ENCODE peak calls at places on chromosome 15, in six cellular contexts. T is endodermal cell, D is fibroblast of pulmonary artery, K is gastrocnemius medialis, B is neural progenitor cell, O is heart left ventricle. C is an unnamed sample.

GRCh38 chr15:25982736-25983135 is 119.6 kb upstream of the ATP10A start:
- DNase-seq in B (no peak), D (no peak), O (no peak), K (no peak), T (no peak), C (no peak)

GRCh38 chr15:67945951-67946700 is 106.3 kb upstream of the RNU6-1 start:
- DNase-seq in T (peak; percentile 87), O (no peak), B (peak; percentile 64), D (peak; percentile 50), K (no peak), C (no peak)

GRCh38 chr15:38961886-38962285 is 397.3 kb upstream of the RASGRP1 start:
- DNase-seq in D (peak; percentile 79), O (no peak), K (no peak), T (no peak), B (no peak), C (no peak)

GRCh38 chr15:83092309-83092976 is 15.0 kb upstream of the TM6SF1 start:
- DNase-seq in T (no peak), K (peak; percentile 34), O (no peak), D (peak; percentile 84), B (no peak), C (no peak)

GRCh38 chr15:76333720-76334437 is 2.7 kb upstream of the ISL2 start:
- DNase-seq in O (no peak), B (peak; percentile 60), T (peak; percentile 82), D (no peak), K (no peak), C (no peak)

GRCh38 chr15:33292718-33293307 is 18.0 kb upstream of the RYR3 start:
- DNase-seq in D (peak; percentile 69), B (peak; percentile 91), O (no peak), T (peak; percentile 86), K (no peak), C (no peak)

GRCh38 chr15:62069551-62069950 is 2.8 kb downstream of the C2CD4A start:
- DNase-seq in T (no peak), B (no peak), D (no peak), K (no peak), O (no peak), C (no peak)

GRCh38 chr15:80403712-80404056 is 498 bp upstream of the ARNT2 start:
- DNase-seq in T (peak; percentile 80), D (no peak), B (peak; percentile 74), K (no peak), O (peak; percentile 60), C (no peak)

GRCh38 chr15:36177590-36178281 is 401.7 kb upstream of the CDIN1 start:
- DNase-seq in D (no peak), K (no peak), T (no peak), O (no peak), B (no peak), C (no peak)

GRCh38 chr15:25057574-25057973 is 102.8 kb downstream of the SNRPN start:
- DNase-seq in T (peak; percentile 29), D (no peak), K (no peak), O (no peak), B (no peak), C (no peak)

GRCh38 chr15:67515557-67515956 is 5.4 kb upstream of the C15orf61 start:
- DNase-seq in K (no peak), B (no peak), T (no peak), D (no peak), O (no peak), C (no peak)

GRCh38 chr15:83011271-83012037 is at the start of gene C15orf40:
- DNase-seq in T (peak; percentile 95), B (peak; percentile 96), K (peak; percentile 83), D (peak; percentile 92), O (peak; percentile 94), C (peak; percentile 65)

GRCh38 chr15:75238150-75238549 is 20.0 kb upstream of the GOLGA6C start:
- DNase-seq in D (no peak), B (no peak), K (no peak), O (no peak), T (no peak), C (no peak)

GRCh38 chr15:33067456-33067855 is 127.1 kb downstream of the FMN1 start:
- DNase-seq in D (peak; percentile 19), T (peak; percentile 62), K (no peak), O (no peak), B (no peak), C (no peak)

GRCh38 chr15:91787198-91787597 is 66.3 kb upstream of the SLCO3A1 start:
- DNase-seq in O (no peak), K (no peak), T (no peak), B (no peak), D (no peak), C (no peak)

GRCh38 chr15:82875411-82876003 is 66.1 kb downstream of the WHAMM start:
- DNase-seq in T (no peak), K (no peak), B (no peak), O (no peak), D (peak; percentile 16), C (peak; percentile 38)

GRCh38 chr15:50906954-50907865 is 1.3 kb upstream of the AP4E1 start:
- DNase-seq in D (no peak), B (no peak), K (no peak), T (no peak), O (no peak), C (no peak)

GRCh38 chr15:80507131-80507530 is 102.9 kb downstream of the ARNT2 start:
- DNase-seq in K (no peak), D (no peak), T (no peak), B (no peak), O (no peak), C (no peak)

DNA sequence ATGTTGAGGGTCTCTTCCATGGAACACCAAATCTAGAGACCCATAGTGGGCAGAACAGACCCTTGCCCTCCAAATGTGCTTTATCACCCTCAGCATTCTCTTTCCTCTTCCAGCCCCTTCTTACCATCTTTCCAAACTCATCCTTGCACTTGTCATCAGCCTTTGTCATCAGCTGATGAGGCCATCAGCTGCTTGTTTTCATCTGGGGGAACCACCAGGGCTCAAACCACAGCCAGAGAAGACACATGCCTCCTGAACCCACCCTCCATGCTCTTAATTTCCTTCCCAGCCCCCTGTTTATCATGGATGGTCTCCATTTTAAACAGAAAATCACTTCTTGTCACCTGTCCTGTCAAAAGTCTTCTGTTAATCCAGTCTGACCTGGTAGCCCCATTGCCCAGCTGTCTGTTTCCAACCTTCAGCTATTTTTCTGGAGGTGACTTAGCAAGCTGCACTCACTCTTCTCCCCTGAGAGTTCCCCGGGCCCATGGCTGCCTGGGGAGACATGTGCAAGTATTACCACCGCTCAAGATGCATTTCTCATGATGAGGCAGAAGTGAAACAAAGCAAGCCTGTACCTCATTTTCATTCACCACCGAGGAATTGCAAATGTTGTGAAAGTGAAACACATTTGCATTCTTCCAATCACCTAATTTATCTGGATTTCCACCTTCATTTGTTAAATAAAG is 14.7 kb upstream of the SYNM start:
- DNase-seq in B (no peak), O (no peak), K (no peak), D (no peak), T (no peak), C (no peak)
- H3K4me3 ChIP-seq in B (no peak overlapping the region), O (no peak overlapping the region), K (no peak overlapping the region), D (no peak overlapping the region), T (no peak overlapping the region), C (no peak overlapping the region)

GRCh38 chr15:46768287-46768686 is 949.0 kb upstream of the SEMA6D start:
- DNase-seq in O (no peak), B (no peak), D (no peak), T (peak; percentile 61), K (no peak), C (no peak)

DNA sequence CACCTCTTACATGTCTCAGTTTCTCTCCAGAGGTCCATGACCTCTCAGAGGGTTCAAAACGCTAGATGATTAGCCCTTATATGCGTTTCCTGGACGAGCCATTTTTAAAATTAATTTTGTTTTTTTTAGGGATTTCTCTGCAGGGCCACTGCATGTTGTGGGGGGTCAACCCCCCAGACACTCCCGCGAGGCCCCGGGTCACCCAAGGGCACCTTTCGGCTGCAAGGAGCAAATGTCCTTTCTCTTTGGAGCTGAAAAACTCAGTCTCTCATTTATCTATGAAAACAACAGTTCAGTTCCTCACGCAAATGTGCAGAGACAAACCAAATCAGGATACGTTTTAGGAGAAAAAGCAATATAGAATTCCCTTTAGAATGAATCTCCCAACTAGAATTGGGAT is 944.3 kb upstream of the SEMA6D start:
- DNase-seq in D (no peak), K (no peak), O (no peak), B (no peak), T (no peak), C (no peak)
- TF ChIP-seq CTCF in D (no peak), K (no peak), O (no peak), B (no peak), T (no peak), C (no peak)

GRCh38 chr15:90351479-90352108 is 490 bp upstream of the ZNF774 start:
- DNase-seq in K (no peak), T (no peak), D (no peak), B (no peak), O (no peak), C (no peak)
- H3K4me3 ChIP-seq in K (peak overlapping the region; percentile 95), T (peak overlapping the region; percentile 91), D (peak overlapping the region; percentile 88), B (peak overlapping the region; percentile 85), O (peak overlapping the region; percentile 77), C (peak overlapping the region; percentile 38)

GRCh38 chr15:48409623-48410022 is 78.4 kb downstream of the DUT start:
- DNase-seq in B (no peak), D (no peak), O (no peak), T (no peak), K (no peak), C (no peak)

GRCh38 chr15:48406240-48406891 is 75.1 kb downstream of the DUT start:
- DNase-seq in O (no peak), T (no peak), D (no peak), B (no peak), K (no peak), C (no peak)

GRCh38 chr15:48408337-48408736 is 77.1 kb downstream of the DUT start:
- DNase-seq in B (no peak), K (no peak), D (no peak), O (no peak), T (no peak), C (no peak)

GRCh38 chr15:48402778-48403177 is 71.5 kb downstream of the DUT start:
- DNase-seq in O (no peak), D (peak; percentile 63), K (no peak), T (no peak), B (no peak), C (peak; percentile 37)

GRCh38 chr15:48406911-48407310 is 75.7 kb downstream of the DUT start:
- DNase-seq in O (no peak), B (no peak), T (peak; percentile 59), D (no peak), K (no peak), C (no peak)
- TF ChIP-seq CTCF in O (no peak), B (peak; percentile 24), T (peak; percentile 68), D (peak; percentile 40), K (no peak), C (peak; percentile 24)

GRCh38 chr15:63156086-63156707 is 1.1 kb downstream of the RPS27L start:
- DNase-seq in O (no peak), B (peak; percentile 28), K (no peak), D (peak; percentile 28), T (no peak), C (no peak)

GRCh38 chr15:63156708-63157065 is 590 bp downstream of the RPS27L start:
- DNase-seq in B (peak; percentile 45), D (peak; percentile 54), T (peak; percentile 57), O (no peak), K (peak; percentile 33), C (no peak)

GRCh38 chr15:63157891-63158431 is 684 bp upstream of the RPS27L start:
- DNase-seq in D (peak; percentile 85), T (peak; percentile 80), K (peak; percentile 35), B (peak; percentile 75), O (no peak), C (peak; percentile 43)

GRCh38 chr15:63157066-63157890 is at the start of gene RPS27L:
- DNase-seq in T (peak; percentile 97), B (peak; percentile 96), K (peak; percentile 89), O (peak; percentile 95), D (peak; percentile 95), C (peak; percentile 74)

GRCh38 chr15:63155486-63155885 is 1.8 kb downstream of the RPS27L start:
- DNase-seq in K (no peak), O (no peak), T (no peak), D (no peak), B (no peak), C (no peak)
- H3K4me3 ChIP-seq in K (peak overlapping the region; percentile 88), O (peak overlapping the region; percentile 83), T (peak overlapping the region; percentile 92), D (peak overlapping the region; percentile 94), B (peak overlapping the region; percentile 86), C (peak overlapping the region; percentile 78)

C was measured in kidney epithelial cell.